ENCODE peak calls at places on chromosomes 3 and 15, in nine cellular contexts. L is sigmoid colon, U is dorsolateral prefrontal cortex, O is breast epithelium, M is cardiac muscle cell, F is brain microvascular endothelial cell, V is right atrium auricular region, P is mammary epithelial cell, N is esophagus muscularis mucosa. Y is an unnamed sample.
A peak's percentile ranks its signal among the peaks of the same experiment; 100 is the strongest.

GRCh38 chr3:852033-852432 is 240.8 kb upstream of the CNTN6 start:
- DNase-seq in L (no peak), U (no peak), O (no peak), M (no peak), F (no peak), V (no peak), P (peak; percentile 21), N (no peak), Y (no peak)

GRCh38 chr3:64906011-64906410 is 218.2 kb upstream of the ADAMTS9 start:
- DNase-seq in L (no peak), U (no peak), O (no peak), M (no peak), F (no peak), V (no peak), P (no peak), N (no peak), Y (no peak)

GRCh38 chr3:17544632-17545031 is 197.8 kb downstream of the TBC1D5 start:
- DNase-seq in L (no peak), U (no peak), O (no peak), M (peak; percentile 11), F (no peak), V (no peak), P (no peak), N (no peak), Y (no peak)

GRCh38 chr3:157436583-157437300 is at the start of gene PTX3:
- DNase-seq in L (peak; percentile 75), U (peak; percentile 26), O (no peak), M (peak; percentile 95), F (peak; percentile 84), V (peak; percentile 66), P (peak; percentile 71), N (no peak), Y (peak; percentile 46)

GRCh38 chr15:91892417-91892816 is 38.9 kb downstream of the SLCO3A1 start:
- DNase-seq in L (no peak), U (no peak), O (no peak), M (no peak), F (no peak), V (no peak), P (no peak), N (no peak), Y (no peak)

GRCh38 chr3:52792961-52793695 is 1.5 kb upstream of the ITIH3 start:
- DNase-seq in L (no peak), U (no peak), O (no peak), M (peak; percentile 27), F (no peak), V (no peak), P (no peak), N (no peak), Y (no peak)

GRCh38 chr15:101156509-101157159 is 95.2 kb downstream of the CHSY1 start:
- DNase-seq in L (peak; percentile 45), U (no peak), O (no peak), M (peak; percentile 20), F (peak; percentile 78), V (no peak), P (no peak), N (no peak), Y (no peak)

GRCh38 chr3:50352762-50353161 is 2.1 kb downstream of the CYB561D2 start:
- DNase-seq in L (no peak), U (no peak), O (no peak), M (no peak), F (no peak), V (no peak), P (peak; percentile 39), N (no peak), Y (no peak)

GRCh38 chr3:128297401-128298138 is 144.3 kb downstream of the EEFSEC start:
- DNase-seq in L (no peak), U (no peak), O (no peak), M (peak; percentile 52), F (no peak), V (peak; percentile 59), P (peak; percentile 32), N (no peak), Y (no peak)

GRCh38 chr15:86588413-86588812 is 508.7 kb downstream of the AGBL1 start:
- DNase-seq in L (no peak), U (no peak), O (no peak), M (no peak), F (no peak), V (no peak), P (no peak), N (no peak), Y (no peak)

GRCh38 chr3:153038779-153039178 is 123.2 kb upstream of the RAP2B start:
- DNase-seq in L (no peak), U (no peak), O (no peak), M (no peak), F (no peak), V (no peak), P (peak; percentile 56), N (peak; percentile 83), Y (no peak)

GRCh38 chr15:31768055-31768454 is 262.3 kb upstream of the CHRNA7 start:
- DNase-seq in L (no peak), U (no peak), O (no peak), M (no peak), F (no peak), V (no peak), P (no peak), N (no peak), Y (no peak)

GRCh38 chr15:20340331-20340811 is 201.2 kb downstream of the GOLGA6L6 start:
- DNase-seq in L (peak; percentile 86), U (peak; percentile 44), O (peak; percentile 85), M (no peak), F (peak; percentile 12), V (peak; percentile 65), P (peak; percentile 17), N (peak; percentile 91), Y (no peak)

GRCh38 chr3:123329636-123330340 is 119.1 kb downstream of the ADCY5 start:
- DNase-seq in L (no peak), U (no peak), O (no peak), M (no peak), F (no peak), V (no peak), P (no peak), N (no peak), Y (no peak)

GRCh38 chr3:149371001-149371722 is 6.3 kb downstream of the TM4SF1 start:
- DNase-seq in L (no peak), U (no peak), O (no peak), M (peak; percentile 58), F (no peak), V (no peak), P (peak; percentile 79), N (no peak), Y (no peak)

DNA sequence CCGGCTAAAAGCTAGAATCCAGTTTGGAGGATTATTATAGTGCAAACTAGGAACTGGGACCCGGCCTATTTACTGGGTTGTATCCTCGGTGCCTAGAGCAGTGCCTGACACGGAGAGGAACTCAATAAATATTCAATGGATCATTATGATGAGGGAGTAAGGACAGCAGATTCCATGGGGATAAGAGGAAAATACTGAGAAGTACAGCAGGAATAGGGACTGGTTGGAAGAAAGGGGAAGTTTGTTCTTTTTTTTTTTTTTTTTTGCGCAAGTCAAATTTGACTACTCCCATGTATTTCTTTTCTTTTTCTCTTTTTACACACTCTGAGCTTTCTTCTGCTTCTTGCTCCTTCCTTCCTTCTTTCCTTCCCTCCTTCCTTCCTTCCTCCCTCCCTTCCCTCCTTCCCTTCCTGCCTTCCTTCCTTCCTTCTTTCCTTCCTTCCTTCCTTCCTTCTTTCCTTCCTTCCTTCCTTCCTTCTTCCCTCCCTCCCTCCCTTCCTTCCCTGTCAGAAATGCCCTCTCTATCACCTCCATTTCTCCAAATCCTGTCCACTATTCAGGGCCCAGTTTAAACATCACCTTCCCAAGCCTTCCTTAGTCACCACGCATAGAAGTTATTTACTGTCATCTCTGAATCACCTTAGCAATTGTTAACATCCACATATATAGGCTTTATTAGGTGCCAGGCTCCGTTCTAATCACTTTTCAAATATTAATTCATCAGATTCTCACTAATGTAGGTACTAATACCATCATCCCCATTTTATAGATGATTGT is 903 bp upstream of the MAGEF1 start:
- DNase-seq in L (no peak), U (no peak), O (no peak), M (no peak), F (no peak), V (no peak), P (no peak), N (no peak), Y (no peak)
- H3K4me3 ChIP-seq in L (peak overlapping the region; percentile 93), U (peak overlapping the region; percentile 94), O (peak overlapping the region; percentile 85), M (peak overlapping the region; percentile 78), F (peak overlapping the region; percentile 81), V (peak overlapping the region; percentile 85), P (peak overlapping the region; percentile 83), N (peak overlapping the region; percentile 95), Y (peak overlapping the region; percentile 84)

GRCh38 chr15:96470682-96471290 is 140.3 kb downstream of the NR2F2 start:
- DNase-seq in L (no peak), U (no peak), O (no peak), M (no peak), F (no peak), V (no peak), P (no peak), N (no peak), Y (no peak)
- H3K27me3 ChIP-seq in L (no peaks in the 10 kb centered on the region), U (no peaks in the 10 kb centered on the region), O (peaks cover 16% of the 10 kb centered on the region), M (peaks cover 10% of the 10 kb centered on the region), F (no peaks in the 10 kb centered on the region), V (no peaks in the 10 kb centered on the region), P (no peaks in the 10 kb centered on the region), N (no peaks in the 10 kb centered on the region), Y (peaks cover 5% of the 10 kb centered on the region)

DNA sequence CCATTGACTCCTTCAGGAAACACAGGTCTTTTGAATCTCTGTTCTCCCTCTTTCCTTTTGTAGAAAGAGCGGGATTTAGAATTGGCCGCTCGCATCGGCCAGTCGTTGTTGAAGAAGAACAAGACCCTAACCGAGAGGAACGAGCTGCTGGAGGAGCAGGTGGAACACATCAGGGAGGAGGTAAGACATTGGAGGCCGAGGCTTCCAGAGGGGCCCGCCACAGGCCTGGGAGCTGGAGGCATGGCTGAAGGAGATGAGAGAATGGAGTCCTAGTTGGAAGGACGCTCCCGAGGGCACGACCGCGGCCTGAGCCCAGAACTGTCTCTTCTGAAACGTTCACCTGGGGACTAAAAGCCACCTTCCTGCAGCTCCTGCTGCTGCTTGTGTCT is 81.4 kb downstream of the CCK start:
- DNase-seq in L (peak; percentile 59), U (no peak), O (no peak), M (no peak), F (no peak), V (no peak), P (no peak), N (no peak), Y (no peak)
- TF ChIP-seq CTCF in L (no peak), U (no peak), O (no peak), M (no peak), F (no peak), V (no peak), P (no peak), N (no peak), Y (no peak)

GRCh38 chr3:51677358-51677757 is 6.3 kb downstream of the TEX264 start:
- DNase-seq in L (peak; percentile 25), U (no peak), O (no peak), M (no peak), F (no peak), V (no peak), P (no peak), N (no peak), Y (no peak)

GRCh38 chr3:51673802-51674654 is 3.0 kb downstream of the TEX264 start:
- DNase-seq in L (peak; percentile 52), U (no peak), O (no peak), M (no peak), F (no peak), V (no peak), P (no peak), N (no peak), Y (no peak)

GRCh38 chr3:51676102-51676640 is 5.1 kb downstream of the TEX264 start:
- DNase-seq in L (no peak), U (no peak), O (no peak), M (no peak), F (no peak), V (no peak), P (no peak), N (no peak), Y (no peak)

GRCh38 chr3:51673181-51673801 is 2.2 kb downstream of the TEX264 start:
- DNase-seq in L (peak; percentile 43), U (no peak), O (no peak), M (no peak), F (no peak), V (no peak), P (no peak), N (no peak), Y (no peak)

GRCh38 chr3:51675201-51675611 is 4.2 kb downstream of the TEX264 start:
- DNase-seq in L (peak; percentile 5), U (no peak), O (no peak), M (peak; percentile 20), F (no peak), V (no peak), P (peak; percentile 85), N (no peak), Y (no peak)
- H3K4me3 ChIP-seq in L (no peak overlapping the region), U (no peak overlapping the region), O (no peak overlapping the region), M (no peak overlapping the region), F (no peak overlapping the region), V (no peak overlapping the region), P (no peak overlapping the region), N (no peak overlapping the region), Y (no peak overlapping the region)